ENCODE peak calls at places on chromosomes 12 and 14, in four cellular contexts. S is cardiac muscle cell, N is GM12865, L is endodermal cell. V is an unnamed sample.

GRCh38 chr14:92726135-92726932 is 22.1 kb downstream of the LGMN start:
- DNase-seq in S (no peak), N (no peak), L (no peak), V (peak; percentile 94)

GRCh38 chr12:52862023-52862422 is 13.2 kb upstream of the KRT78 start:
- DNase-seq in S (no peak), N (no peak), L (peak; percentile 52), V (no peak)

GRCh38 chr14:75715926-75716780 is 55.1 kb downstream of the TTLL5 start:
- DNase-seq in S (no peak), N (no peak), L (no peak), V (peak; percentile 35)

GRCh38 chr14:92475451-92476187 is 38.0 kb upstream of the RIN3 start:
- DNase-seq in S (no peak), N (no peak), L (no peak), V (peak; percentile 92)

GRCh38 chr12:24596768-24597388 is 352.0 kb downstream of the BCAT1 start:
- DNase-seq in S (peak; percentile 42), N (peak; percentile 33), L (no peak), V (peak; percentile 73)

GRCh38 chr14:67734675-67735074 is 33.0 kb downstream of the RDH12 start:
- DNase-seq in S (no peak), N (no peak), L (peak; percentile 61), V (peak; percentile 45)

GRCh38 chr14:38721822-38722431 is 381.1 kb downstream of the SEC23A start:
- DNase-seq in S (peak; percentile 68), N (peak; percentile 43), L (peak; percentile 93), V (peak; percentile 68)

GRCh38 chr12:33828326-33828725 is 194.0 kb upstream of the ALG10 start:
- DNase-seq in S (no peak), N (no peak), L (no peak), V (no peak)

GRCh38 chr14:35223927-35224326 is 68.3 kb upstream of the PSMA6 start:
- DNase-seq in S (no peak), N (no peak), L (no peak), V (no peak)

GRCh38 chr14:64040044-64040443 is 187.2 kb downstream of the SYNE2 start:
- DNase-seq in S (no peak), N (no peak), L (no peak), V (peak; percentile 53)

GRCh38 chr14:74514471-74514932 is 20.9 kb downstream of the ISCA2 start:
- DNase-seq in S (no peak), N (peak; percentile 48), L (peak; percentile 53), V (peak; percentile 67)

GRCh38 chr14:42112108-42112507 is 505.4 kb downstream of the LRFN5 start:
- DNase-seq in S (no peak), N (no peak), L (no peak), V (peak; percentile 2)

GRCh38 chr14:52299692-52300278 is 14.3 kb upstream of the PTGER2 start:
- DNase-seq in S (peak; percentile 41), N (peak; percentile 42), L (no peak), V (peak; percentile 76)

GRCh38 chr12:93938921-93939320 is 209.5 kb upstream of the PLXNC1 start:
- DNase-seq in S (no peak), N (no peak), L (no peak), V (no peak)

GRCh38 chr14:51638071-51638944 is 13.4 kb upstream of the FRMD6 start:
- DNase-seq in S (peak; percentile 61), N (no peak), L (peak; percentile 77), V (peak; percentile 59)

GRCh38 chr12:19970826-19971225 is 397.5 kb upstream of the PDE3A start:
- DNase-seq in S (no peak), N (no peak), L (no peak), V (no peak)

GRCh38 chr14:94041551-94042346 is 15.6 kb downstream of the OTUB2 start:
- DNase-seq in S (peak; percentile 42), N (no peak), L (no peak), V (peak; percentile 72)

GRCh38 chr12:54068423-54069070 is 14.9 kb downstream of the HOXC4 start:
- DNase-seq in S (no peak), N (no peak), L (no peak), V (no peak)

GRCh38 chr12:46944771-46945170 is 119.0 kb upstream of the SLC38A4 start:
- DNase-seq in S (no peak), N (no peak), L (no peak), V (no peak)

GRCh38 chr12:4278582-4278939 is 5.0 kb downstream of the CCND2 start:
- DNase-seq in S (peak; percentile 64), N (no peak), L (no peak), V (no peak)

GRCh38 chr14:23894687-23895419 is 58.7 kb upstream of the DHRS4 start:
- DNase-seq in S (no peak), N (no peak), L (no peak), V (no peak)

GRCh38 chr12:1328385-1328784 is 266.0 kb downstream of the FBXL14 start:
- DNase-seq in S (no peak), N (no peak), L (no peak), V (no peak)

GRCh38 chr12:93059288-93059687 is 130.2 kb upstream of the EEA1 start:
- DNase-seq in S (no peak), N (no peak), L (no peak), V (no peak)

GRCh38 chr14:59849371-59850130 is 21.0 kb downstream of the RTN1 start:
- DNase-seq in S (no peak), N (peak; percentile 5), L (no peak), V (no peak)

GRCh38 chr12:6630696-6631095 is 5.1 kb downstream of the LPAR5 start:
- DNase-seq in S (no peak), N (no peak), L (peak; percentile 26), V (no peak)

GRCh38 chr12:18849761-18850160 is 111.8 kb downstream of the CAPZA3 start:
- DNase-seq in S (no peak), N (no peak), L (no peak), V (peak; percentile 22)

GRCh38 chr12:120474092-120474960 is 4.8 kb upstream of the SRSF9 start:
- DNase-seq in S (no peak), N (no peak), L (peak; percentile 74), V (peak; percentile 77)

GRCh38 chr14:63499701-63500250 is 43.4 kb downstream of the PPP2R5E start:
- DNase-seq in S (no peak), N (no peak), L (no peak), V (peak; percentile 68)

GRCh38 chr12:130710001-130710732 is 5.9 kb downstream of the RIMBP2 start:
- DNase-seq in S (no peak), N (no peak), L (peak; percentile 51), V (no peak)

GRCh38 chr12:106288510-106289195 is 13.9 kb upstream of the TCP11L2 start:
- DNase-seq in S (no peak), N (no peak), L (peak; percentile 31), V (peak; percentile 87)

GRCh38 chr14:101501858-101502615 is 59.3 kb upstream of the DIO3 start:
- DNase-seq in S (no peak), N (no peak), L (peak; percentile 22), V (no peak)

GRCh38 chr14:61521773-61522172 is 173.5 kb upstream of the HIF1A start:
- DNase-seq in S (no peak), N (no peak), L (peak; percentile 17), V (no peak)

GRCh38 chr12:46702581-46703344 is 123.0 kb downstream of the SLC38A4 start:
- DNase-seq in S (no peak), N (no peak), L (no peak), V (peak; percentile 72)

GRCh38 chr12:109277899-109278762 is 31.0 kb downstream of the FOXN4 start:
- DNase-seq in S (no peak), N (no peak), L (no peak), V (peak; percentile 37)

GRCh38 chr12:113862570-113863454 is 103.3 kb downstream of the RBM19 start:
- DNase-seq in S (no peak), N (peak; percentile 70), L (peak; percentile 83), V (peak; percentile 87)

GRCh38 chr12:92041742-92042141 is 103.9 kb downstream of the BTG1 start:
- DNase-seq in S (no peak), N (peak; percentile 23), L (peak; percentile 55), V (peak; percentile 66)

GRCh38 chr12:103547929-103548328 is 39.1 kb upstream of the STAB2 start:
- DNase-seq in S (no peak), N (no peak), L (peak; percentile 55), V (no peak)

GRCh38 chr12:77617818-77618217 is 212.9 kb upstream of the NAV3 start:
- DNase-seq in S (no peak), N (no peak), L (no peak), V (no peak)

GRCh38 chr12:77615331-77615730 is 215.4 kb upstream of the NAV3 start:
- DNase-seq in S (no peak), N (no peak), L (peak; percentile 63), V (peak; percentile 2)
- TF ChIP-seq CTCF in S (peak; percentile 24), N (no peak), L (peak; percentile 81), V (no peak)

DNA sequence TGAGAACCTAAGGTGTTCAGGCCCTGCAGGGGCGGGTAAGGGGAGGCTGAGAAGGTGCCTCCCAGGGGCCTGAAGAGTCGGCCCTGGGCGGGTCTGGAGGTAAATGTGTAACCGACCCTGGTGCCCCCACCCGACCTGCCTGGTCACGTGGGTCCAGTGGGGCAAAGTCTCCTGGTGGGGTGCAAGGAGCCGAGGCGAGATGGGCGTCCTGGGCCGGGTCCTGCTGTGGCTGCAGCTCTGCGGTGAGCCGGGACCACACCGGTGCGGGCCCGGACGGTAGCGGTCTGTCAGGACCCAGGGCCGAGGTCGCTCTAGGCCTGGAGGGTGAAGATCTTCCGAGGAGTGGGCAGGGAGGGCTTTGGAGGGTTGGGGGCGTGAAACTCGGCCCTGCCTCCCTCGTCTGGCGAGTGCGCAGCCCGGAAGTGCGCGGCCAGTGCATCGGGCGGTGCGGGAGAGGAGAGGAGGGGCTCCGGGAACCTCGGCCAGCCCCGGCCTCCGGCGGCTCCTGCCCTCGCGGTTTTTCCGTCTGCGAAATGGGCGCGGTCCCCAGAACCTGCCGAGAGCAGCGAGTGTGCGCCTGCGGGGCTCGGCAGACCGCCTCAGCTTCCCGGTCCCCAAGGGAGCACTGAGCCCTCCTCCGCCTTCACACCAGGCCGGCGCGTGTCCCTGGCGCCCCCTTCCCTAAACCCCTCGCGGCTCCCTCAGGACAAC is at the start of gene AMN:
- DNase-seq in S (no peak), N (peak; percentile 58), L (peak; percentile 69), V (no peak)
- H3K4me3 ChIP-seq in S (no peak within 1 kb of the TSS), N (peak within 1 kb of the TSS; percentile 30), L (peak within 1 kb of the TSS; percentile 69), V (peak within 1 kb of the TSS; percentile 34)

GRCh38 chr12:78101181-78101876 is 270.6 kb downstream of the NAV3 start:
- DNase-seq in S (no peak), N (no peak), L (no peak), V (no peak)

GRCh38 chr12:78099806-78100205 is 269.1 kb downstream of the NAV3 start:
- DNase-seq in S (no peak), N (no peak), L (no peak), V (no peak)

GRCh38 chr12:78096909-78097597 is 266.4 kb downstream of the NAV3 start:
- DNase-seq in S (no peak), N (no peak), L (no peak), V (peak; percentile 82)

GRCh38 chr12:78101946-78102635 is 271.4 kb downstream of the NAV3 start:
- DNase-seq in S (no peak), N (no peak), L (peak; percentile 74), V (no peak)
- TF ChIP-seq CTCF in S (no peak), N (peak; percentile 11), L (peak; percentile 60), V (no peak)

GRCh38 chr12:67994046-67994445 is 4.8 kb downstream of the IFNG-AS1 start:
- DNase-seq in S (no peak), N (no peak), L (no peak), V (no peak)

GRCh38 chr12:67988600-67988999 is 647 bp upstream of the IFNG-AS1 start:
- DNase-seq in S (no peak), N (peak; percentile 80), L (no peak), V (no peak)

GRCh38 chr12:67993143-67993542 is 3.9 kb downstream of the IFNG-AS1 start:
- DNase-seq in S (no peak), N (no peak), L (no peak), V (no peak)

GRCh38 chr12:67989184-67989965 is at the start of gene IFNG-AS1:
- DNase-seq in S (no peak), N (peak; percentile 77), L (no peak), V (no peak)

GRCh38 chr12:67991158-67991557 is 1.9 kb downstream of the IFNG-AS1 start:
- DNase-seq in S (no peak), N (peak; percentile 78), L (no peak), V (no peak)
- H3K4me3 ChIP-seq in S (no peak overlapping the region), N (peak overlapping the region; percentile 48), L (no peak overlapping the region), V (no peak overlapping the region)

V was measured in cardiac fibroblast.